ENCODE peak calls at places on chromosomes 7 and 10, in six cellular contexts. R is activated T-cell treated with anti-CD3 and anti-CD28 coated beads for 4 hours; G is right cardiac atrium; H is cardiac muscle cell; T is heart right ventricle; M is activated CD8-positive, alpha-beta memory T cell treated with anti-CD3 and anti-CD28 coated beads, Interleukin-2, amount 50 U/mL, for 48 hours. B is an unnamed sample.

GRCh38 chr7:50262916-50263690 is 41.4 kb upstream of the IKZF1 start:
- DNase-seq in M (no peak), T (no peak), G (no peak), H (no peak), R (no peak), B (no peak)

GRCh38 chr10:50552308-50552707 is 71.4 kb downstream of the SGMS1 start:
- DNase-seq in H (peak), T (no peak), G (no peak), R (no peak), M (no peak), B (no peak)

GRCh38 chr7:131076032-131076431 is 251.6 kb upstream of the MKLN1 start:
- DNase-seq in T (no peak), G (no peak), H (peak), R (no peak), M (no peak), B (no peak)

GRCh38 chr7:50982626-50983025 is 199.9 kb upstream of the GRB10 start:
- DNase-seq in R (no peak), H (no peak), G (no peak), M (no peak), T (no peak), B (no peak)

GRCh38 chr7:22150221-22150620 is 204.5 kb upstream of the CDCA7L start:
- DNase-seq in M (no peak), T (no peak), H (peak), R (no peak), G (no peak), B (no peak)

GRCh38 chr7:29896685-29897411 is 90.5 kb downstream of the WIPF3 start:
- DNase-seq in M (no peak), G (no peak), R (no peak), H (no peak), T (no peak), B (no peak)

GRCh38 chr7:155928583-155929145 is 116.4 kb upstream of the SHH start:
- DNase-seq in R (no peak), G (no peak), T (no peak), H (no peak), M (no peak), B (no peak)

GRCh38 chr7:833601-834258 is 1.5 kb downstream of the SUN1 start:
- DNase-seq in H (no peak), M (no peak), G (no peak), R (no peak), T (no peak), B (no peak)

GRCh38 chr7:84264341-84264740 is 69.8 kb upstream of the SEMA3A start:
- DNase-seq in H (no peak), R (no peak), T (no peak), M (no peak), G (no peak), B (no peak)

GRCh38 chr7:1928555-1929348 is 258.7 kb downstream of the ELFN1 start:
- DNase-seq in G (peak), H (no peak), T (peak), R (no peak), M (no peak), B (peak)

GRCh38 chr10:62302760-62303159 is 34.1 kb upstream of the RTKN2 start:
- DNase-seq in T (no peak), R (no peak), G (no peak), M (no peak), H (no peak), B (no peak)

GRCh38 chr10:3648179-3648975 is 136.6 kb downstream of the KLF6 start:
- DNase-seq in H (no peak), R (no peak), T (no peak), G (no peak), M (no peak), B (no peak)

GRCh38 chr7:84058311-84059076 is 136.1 kb downstream of the SEMA3A start:
- DNase-seq in R (no peak), T (no peak), M (no peak), G (no peak), H (no peak), B (no peak)